ENCODE peak calls at places on chromosomes 6 and 20, in eight cellular contexts. B is endodermal cell; U is SW 1271; Q is IMR-90; Y is stimulated activated effector memory CD8-positive, alpha-beta T cell treated with anti-CD3 and anti-CD28 coated beads, Interleukin-12 subunit alpha, Interleukin-12 subunit beta, amount 100 ng/mL, for 72 hours; O is heart right ventricle; M is mammary epithelial cell; N is iPS-NIHi11. H is an unnamed sample.

GRCh38 chr6:54493138-54493537 is 184.9 kb downstream of the TINAG start:
- DNase-seq in Q (peak), Y (no peak), O (no peak), B (no peak), U (no peak), M (peak), N (no peak), H (peak)

GRCh38 chr20:41330343-41330720 is 10.3 kb upstream of the LPIN3 start:
- DNase-seq in O (no peak), Q (peak), M (peak), U (peak), B (no peak), N (no peak), Y (no peak), H (peak)

GRCh38 chr6:151524059-151524458 is 30.2 kb downstream of the CCDC170 start:
- DNase-seq in Q (no peak), N (no peak), U (no peak), B (no peak), O (no peak), Y (no peak), M (peak), H (peak)

GRCh38 chr6:169970306-169970988 is 219.0 kb downstream of the ERMARD start:
- DNase-seq in U (no peak), Q (no peak), O (peak), M (no peak), N (peak), Y (no peak), B (peak), H (no peak)

GRCh38 chr6:41427642-41428401 is 92.4 kb downstream of the NCR2 start:
- DNase-seq in B (peak), Y (peak), N (peak), Q (no peak), U (no peak), O (peak), M (peak), H (peak)

GRCh38 chr20:35319206-35320197 is 27.3 kb upstream of the FAM83C start:
- DNase-seq in N (peak), M (no peak), U (peak), O (no peak), B (no peak), Q (peak), Y (no peak), H (peak)

GRCh38 chr20:34536798-34537394 is 20.7 kb downstream of the DYNLRB1 start:
- DNase-seq in U (peak), N (peak), M (no peak), Q (no peak), O (peak), Y (no peak), B (peak), H (peak)

GRCh38 chr20:38091447-38092216 is 58.1 kb downstream of the RPRD1B start:
- DNase-seq in Q (peak), M (no peak), U (no peak), Y (no peak), N (no peak), B (no peak), O (no peak), H (no peak)